ENCODE peak calls at places on chromosomes 13 and 19, in four cellular contexts. A is NCI-H2029, E is H1, T is GM23338. M is an unnamed sample.

GRCh38 chr19:57615346-57615745 is 1.3 kb downstream of the ZNF134 start:
- DNase-seq in T (no peak), E (no peak), A (no peak), M (no peak)

GRCh38 chr19:8143041-8143440 is 6.4 kb downstream of the FBN3 start:
- DNase-seq in E (no peak), A (no peak), T (no peak), M (no peak)

GRCh38 chr19:16581145-16581970 is 9.1 kb upstream of the SLC35E1 start:
- DNase-seq in E (no peak), T (no peak), A (no peak), M (no peak)

GRCh38 chr19:10259162-10259905 is 7.3 kb downstream of the MRPL4 start:
- DNase-seq in T (peak), E (peak), A (peak), M (peak)

GRCh38 chr19:8111376-8111775 is 38.0 kb downstream of the FBN3 start:
- DNase-seq in A (no peak), E (no peak), T (no peak), M (no peak)

GRCh38 chr13:45269204-45269603 is 68.4 kb upstream of the KCTD4 start:
- DNase-seq in A (no peak), E (no peak), T (peak), M (peak)

GRCh38 chr13:33321686-33322473 is 36.3 kb upstream of the STARD13 start:
- DNase-seq in A (no peak), T (no peak), E (no peak), M (no peak)

GRCh38 chr13:30186644-30187431 is 120.5 kb downstream of the KATNAL1 start:
- DNase-seq in T (peak), E (no peak), A (no peak), M (no peak)

GRCh38 chr19:28885965-28886364 is 327.0 kb downstream of the UQCRFS1 start:
- DNase-seq in T (no peak), A (no peak), E (no peak), M (no peak)

GRCh38 chr19:30074096-30074495 is 132.1 kb downstream of the URI1 start:
- DNase-seq in A (no peak), E (no peak), T (no peak), M (no peak)

GRCh38 chr13:39100996-39101751 is 62.9 kb downstream of the NHLRC3 start:
- DNase-seq in E (no peak), A (no peak), T (no peak), M (no peak)